ENCODE peak calls at places on chromosomes 6 and 20, in five cellular contexts. X is HL-60, C is fibroblast of lung, P is Panc1, R is foreskin keratinocyte. V is an unnamed sample.

GRCh38 chr20:45892828-45893500 is 1.8 kb downstream of the CTSA start:
- DNase-seq in X (peak; percentile 45), C (no peak), P (no peak), R (no peak), V (no peak)

GRCh38 chr6:129686941-129687627 is 22.9 kb downstream of the ARHGAP18 start:
- DNase-seq in X (peak; percentile 88), C (peak; percentile 72), P (no peak), R (peak; percentile 94), V (no peak)

GRCh38 chr20:20711413-20711812 is 1.0 kb downstream of the RALGAPA2 start:
- DNase-seq in X (peak; percentile 47), C (no peak), P (no peak), R (no peak), V (no peak)

GRCh38 chr6:57195457-57195856 is 23.3 kb downstream of the BAG2 start:
- DNase-seq in X (no peak), C (peak; percentile 14), P (no peak), R (no peak), V (no peak)

GRCh38 chr6:89313006-89313405 is 2.1 kb downstream of the GABRR2 start:
- DNase-seq in X (no peak), C (peak; percentile 94), P (no peak), R (no peak), V (no peak)

GRCh38 chr20:41411458-41411857 is 44.8 kb upstream of the EMILIN3 start:
- DNase-seq in X (no peak), C (peak; percentile 21), P (no peak), R (no peak), V (no peak)

GRCh38 chr20:38806855-38807655 is 1.6 kb downstream of the PPP1R16B start:
- DNase-seq in X (no peak), C (no peak), P (no peak), R (no peak), V (no peak)

GRCh38 chr6:138555294-138555988 is 56.1 kb upstream of the NHSL1 start:
- DNase-seq in X (no peak), C (peak; percentile 64), P (no peak), R (no peak), V (no peak)

GRCh38 chr6:54579011-54579410 is 267.6 kb upstream of the FAM83B start:
- DNase-seq in X (no peak), C (peak; percentile 46), P (no peak), R (no peak), V (no peak)

GRCh38 chr6:20932284-20932683 is 398.0 kb downstream of the CDKAL1 start:
- DNase-seq in X (no peak), C (peak; percentile 13), P (no peak), R (no peak), V (no peak)

GRCh38 chr6:17877890-17878440 is 109.5 kb downstream of the KIF13A start:
- DNase-seq in X (no peak), C (no peak), P (no peak), R (peak; percentile 60), V (no peak)

GRCh38 chr6:82270791-82271392 is 23.3 kb upstream of the IBTK start:
- DNase-seq in X (no peak), C (peak; percentile 42), P (no peak), R (no peak), V (no peak)

GRCh38 chr6:39197521-39198500 is 31.5 kb downstream of the KCNK5 start:
- DNase-seq in X (peak; percentile 61), C (no peak), P (no peak), R (no peak), V (peak; percentile 61)

GRCh38 chr20:19071442-19071717 is 141.1 kb upstream of the SLC24A3 start:
- DNase-seq in X (no peak), C (no peak), P (no peak), R (no peak), V (no peak)

GRCh38 chr6:137417411-137417810 is 76.8 kb downstream of the OLIG3 start:
- DNase-seq in X (no peak), C (peak; percentile 11), P (no peak), R (no peak), V (no peak)

GRCh38 chr20:7775072-7775471 is 165.2 kb downstream of the HAO1 start:
- DNase-seq in X (no peak), C (peak; percentile 64), P (no peak), R (no peak), V (no peak)

GRCh38 chr6:4299476-4299875 is 164.1 kb upstream of the ECI2 start:
- DNase-seq in X (no peak), C (no peak), P (no peak), R (no peak), V (no peak)

GRCh38 chr20:46087161-46087560 is 2.6 kb downstream of the NCOA5 start:
- DNase-seq in X (no peak), C (peak; percentile 5), P (no peak), R (no peak), V (no peak)

GRCh38 chr6:101395345-101395744 is 1.8 kb downstream of the GRIK2 start:
- DNase-seq in X (no peak), C (no peak), P (no peak), R (no peak), V (no peak)

GRCh38 chr6:101398716-101399626 is 5.5 kb downstream of the GRIK2 start:
- DNase-seq in X (no peak), C (peak; percentile 14), P (no peak), R (no peak), V (no peak)

GRCh38 chr6:101396552-101397173 is 3.2 kb downstream of the GRIK2 start:
- DNase-seq in X (peak; percentile 14), C (peak; percentile 48), P (no peak), R (no peak), V (peak; percentile 72)

GRCh38 chr6:101399627-101399955 is 6.1 kb downstream of the GRIK2 start:
- DNase-seq in X (no peak), C (no peak), P (no peak), R (no peak), V (no peak)

DNA sequence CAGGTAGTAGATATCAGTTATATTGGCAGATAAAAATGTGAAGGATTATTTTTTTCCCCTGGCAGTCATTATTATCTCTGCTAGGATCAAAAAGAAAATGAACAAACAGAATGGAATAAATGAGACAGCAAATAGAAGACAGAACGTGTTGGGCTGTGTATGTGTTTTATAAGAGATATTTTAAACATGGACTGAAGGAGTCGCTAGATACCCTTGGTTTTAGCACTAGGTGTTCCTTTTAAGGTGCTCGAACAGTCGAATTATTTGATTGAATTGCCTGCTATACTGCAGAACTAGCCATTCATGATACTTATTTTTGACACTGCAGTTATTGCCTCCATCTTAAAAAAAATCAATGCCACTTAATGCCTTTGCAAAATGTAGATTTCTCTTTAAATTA is 3.7 kb downstream of the GRIK2 start:
- DNase-seq in X (no peak), C (peak; percentile 20), P (no peak), R (no peak), V (no peak)
- TF ChIP-seq CTCF in X (no peak), C (no peak), P (peak; percentile 53), R (peak; percentile 55), V (peak; percentile 43)

DNA sequence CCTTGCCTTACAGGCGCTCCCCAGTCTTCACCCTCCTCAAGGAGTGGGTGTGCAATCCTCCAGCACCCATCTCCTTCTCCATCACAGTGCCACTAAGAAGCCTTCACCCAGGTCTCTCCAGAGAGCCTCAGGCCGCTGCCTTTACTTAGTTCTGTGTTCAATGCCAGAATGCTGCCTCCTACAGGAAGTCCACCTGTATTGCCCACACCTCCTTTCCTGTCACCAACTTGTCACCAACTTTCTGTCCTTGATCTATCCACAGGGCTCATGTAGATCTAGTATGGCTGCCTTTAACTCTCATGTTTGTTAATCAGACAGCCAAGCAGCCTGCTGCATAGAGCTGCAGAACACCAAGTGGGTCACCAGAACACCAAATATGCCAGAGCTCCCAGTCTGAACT is 546 bp upstream of the LST1 start:
- DNase-seq in X (peak; percentile 82), C (no peak), P (no peak), R (no peak), V (peak; percentile 55)
- TF ChIP-seq CTCF in X (peak; percentile 59), C (peak; percentile 20), P (no peak), R (peak; percentile 53), V (peak; percentile 77)

GRCh38 chr6:16278048-16278724 is 39.8 kb downstream of the GMPR start:
- DNase-seq in X (no peak), C (peak; percentile 36), P (no peak), R (no peak), V (peak; percentile 1)
- TF ChIP-seq CTCF in X (no peak), C (no peak), P (no peak), R (no peak), V (no peak)

DNA sequence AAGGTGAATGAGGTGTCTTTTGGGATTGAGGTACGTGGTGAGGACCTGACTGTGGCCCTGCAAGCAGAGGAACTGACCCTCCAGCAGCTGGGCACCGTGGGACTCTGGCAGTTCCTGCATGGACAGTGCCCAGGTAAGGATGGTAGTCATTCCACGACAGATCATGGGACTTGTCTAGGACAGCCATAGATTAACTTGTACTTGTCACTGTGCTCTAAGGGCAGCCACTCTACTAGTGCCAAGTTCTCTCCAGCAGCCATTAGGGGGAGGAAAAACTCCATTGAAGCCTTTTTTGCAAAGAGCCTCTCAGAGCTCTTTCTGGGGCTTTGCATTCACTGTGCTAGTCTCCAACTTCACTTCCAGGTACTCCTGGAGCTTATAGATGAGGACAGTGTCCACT is 20.4 kb downstream of the TAF11 start:
- DNase-seq in X (peak; percentile 4), C (no peak), P (no peak), R (no peak), V (no peak)
- TF ChIP-seq CTCF in X (no peak), C (peak; percentile 16), P (peak; percentile 30), R (peak; percentile 40), V (no peak)

GRCh38 chr6:110878751-110879539 is 4.4 kb downstream of the AMD1 start:
- DNase-seq in X (peak; percentile 31), C (no peak), P (peak; percentile 36), R (no peak), V (peak; percentile 29)
- TF ChIP-seq CTCF in X (peak; percentile 37), C (peak; percentile 64), P (peak; percentile 91), R (peak; percentile 71), V (peak; percentile 40)

GRCh38 chr6:34071884-34072379 is 74.0 kb downstream of the GRM4 start:
- DNase-seq in X (no peak), C (no peak), P (no peak), R (no peak), V (no peak)

GRCh38 chr6:34073504-34073903 is 72.4 kb downstream of the GRM4 start:
- DNase-seq in X (no peak), C (no peak), P (no peak), R (no peak), V (no peak)

GRCh38 chr6:34072727-34073126 is 73.2 kb downstream of the GRM4 start:
- DNase-seq in X (no peak), C (no peak), P (no peak), R (no peak), V (no peak)

GRCh38 chr6:34075906-34076305 is 70.0 kb downstream of the GRM4 start:
- DNase-seq in X (no peak), C (no peak), P (no peak), R (no peak), V (no peak)

GRCh38 chr6:34074064-34074739 is 71.7 kb downstream of the GRM4 start:
- DNase-seq in X (no peak), C (no peak), P (no peak), R (no peak), V (no peak)
- TF ChIP-seq CTCF in X (no peak), C (no peak), P (no peak), R (no peak), V (peak; percentile 8)

DNA sequence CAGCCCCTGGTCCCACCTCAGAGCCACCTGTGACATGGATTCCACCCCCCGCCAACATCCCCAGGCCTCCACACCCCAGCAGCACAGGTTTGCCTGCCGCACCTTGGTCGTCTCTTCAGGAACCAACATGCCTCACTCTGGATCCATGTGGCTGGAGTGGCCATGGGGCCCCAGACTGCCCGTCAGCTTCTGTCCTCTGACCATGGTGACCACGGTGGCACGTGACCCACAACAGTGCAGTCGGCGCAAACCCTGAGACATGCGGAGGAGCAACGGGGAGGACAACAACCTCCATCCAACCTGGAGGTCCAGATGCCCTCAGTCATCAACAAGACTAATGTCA is 85.6 kb downstream of the ANKRD60 start:
- DNase-seq in X (no peak), C (no peak), P (no peak), R (no peak), V (no peak)
- TF ChIP-seq CTCF in X (no peak), C (no peak), P (no peak), R (no peak), V (no peak)

V was measured in Calu3.